ENCODE peak calls at places on chromosomes 2 and 18, in four cellular contexts. W is WERI-Rb-1, O is fibroblast of the aortic adventitia, H is HFF-Myc. X is an unnamed sample.
A peak's percentile ranks its signal among the peaks of the same experiment; 100 is the strongest.

GRCh38 chr2:105875241-105875640 is 130.5 kb downstream of the NCK2 start:
- DNase-seq in W (no peak), O (no peak), H (no peak), X (no peak)

GRCh38 chr2:183950673-183951072 is 647.7 kb upstream of the ZNF804A start:
- DNase-seq in W (no peak), O (no peak), H (no peak), X (no peak)

GRCh38 chr2:188475945-188476344 is 184.3 kb downstream of the GULP1 start:
- DNase-seq in W (no peak), O (peak; percentile 7), H (peak; percentile 61), X (no peak)

GRCh38 chr18:35478520-35479435 is 19.0 kb downstream of the INO80C start:
- DNase-seq in W (no peak), O (peak; percentile 59), H (no peak), X (no peak)

GRCh38 chr2:180983468-180984388 is 3.3 kb downstream of the UBE2E3 start:
- DNase-seq in W (peak; percentile 32), O (peak; percentile 70), H (peak; percentile 50), X (peak; percentile 42)

GRCh38 chr2:31335921-31336570 is 78.5 kb downstream of the XDH start:
- DNase-seq in W (no peak), O (peak; percentile 89), H (peak; percentile 24), X (no peak)

GRCh38 chr2:99085400-99085799 is 56.1 kb upstream of the C2orf15 start:
- DNase-seq in W (no peak), O (no peak), H (no peak), X (peak; percentile 11)

GRCh38 chr2:209331291-209331844 is 92.5 kb upstream of the MAP2 start:
- DNase-seq in W (peak; percentile 17), O (peak; percentile 77), H (peak; percentile 1), X (peak; percentile 57)

GRCh38 chr2:191264647-191265079 is 19.5 kb downstream of the MYO1B start:
- DNase-seq in W (no peak), O (peak; percentile 88), H (no peak), X (no peak)

GRCh38 chr2:24201496-24201895 is 26.6 kb downstream of the FAM228A start:
- DNase-seq in W (no peak), O (peak; percentile 10), H (no peak), X (no peak)

GRCh38 chr2:230899287-230899686 is 25.8 kb downstream of the GPR55 start:
- DNase-seq in W (no peak), O (no peak), H (no peak), X (no peak)

GRCh38 chr2:112692496-112692911 is 28.3 kb upstream of the NT5DC4 start:
- DNase-seq in W (no peak), O (peak; percentile 87), H (peak; percentile 96), X (peak; percentile 73)

GRCh38 chr2:229686122-229686919 is 28.0 kb downstream of the DNER start:
- DNase-seq in W (no peak), O (no peak), H (peak; percentile 11), X (no peak)

GRCh38 chr18:8745355-8746014 is 40.1 kb downstream of the MTCL1 start:
- DNase-seq in W (no peak), O (no peak), H (no peak), X (no peak)

GRCh38 chr2:152385718-152386117 is 50.7 kb downstream of the FMNL2 start:
- DNase-seq in W (peak; percentile 9), O (no peak), H (no peak), X (no peak)

GRCh38 chr2:96788393-96789244 is 27.4 kb upstream of the CNNM3 start:
- DNase-seq in W (peak; percentile 94), O (peak; percentile 47), H (no peak), X (no peak)

GRCh38 chr2:104965900-104966299 is 72.0 kb upstream of the MRPS9 start:
- DNase-seq in W (no peak), O (no peak), H (no peak), X (peak; percentile 13)

GRCh38 chr2:113178891-113179290 is 5.1 kb downstream of the PSD4 start:
- DNase-seq in W (no peak), O (no peak), H (no peak), X (no peak)

GRCh38 chr2:141728886-141729285 is 401.9 kb downstream of the LRP1B start:
- DNase-seq in W (peak; percentile 73), O (no peak), H (no peak), X (no peak)

GRCh38 chr2:158487419-158487818 is 30.7 kb downstream of the PKP4 start:
- DNase-seq in W (no peak), O (peak; percentile 86), H (no peak), X (no peak)

GRCh38 chr2:101446869-101447268 is 28.0 kb downstream of the RFX8 start:
- DNase-seq in W (no peak), O (peak; percentile 72), H (peak; percentile 37), X (no peak)

GRCh38 chr2:227906991-227907390 is 35.6 kb downstream of the DAW1 start:
- DNase-seq in W (no peak), O (no peak), H (no peak), X (no peak)

GRCh38 chr2:736939-737338 is 59.7 kb upstream of the TMEM18 start:
- DNase-seq in W (no peak), O (no peak), H (no peak), X (no peak)

GRCh38 chr18:58803978-58804377 is 60.7 kb upstream of the ZNF532 start:
- DNase-seq in W (no peak), O (no peak), H (no peak), X (no peak)

GRCh38 chr18:55405655-55406373 is 182.2 kb downstream of the TCF4 start:
- DNase-seq in W (no peak), O (peak; percentile 96), H (peak; percentile 91), X (no peak)

GRCh38 chr2:29009711-29010677 is 28.9 kb downstream of the TOGARAM2 start:
- DNase-seq in W (peak; percentile 47), O (no peak), H (no peak), X (no peak)

GRCh38 chr18:58599106-58599505 is 29.8 kb downstream of the ALPK2 start:
- DNase-seq in W (no peak), O (no peak), H (no peak), X (no peak)

GRCh38 chr2:21633531-21634310 is 510.0 kb downstream of the TDRD15 start:
- DNase-seq in W (no peak), O (no peak), H (no peak), X (no peak)

GRCh38 chr2:196201229-196201998 is 30.0 kb upstream of the STK17B start:
- DNase-seq in W (no peak), O (peak; percentile 25), H (no peak), X (no peak)

GRCh38 chr2:235514627-235515363 is 21.0 kb downstream of the AGAP1 start:
- DNase-seq in W (peak; percentile 38), O (no peak), H (no peak), X (no peak)

GRCh38 chr2:206239157-206239556 is 35.3 kb upstream of the ZDBF2 start:
- DNase-seq in W (no peak), O (no peak), H (no peak), X (no peak)

GRCh38 chr2:85435986-85436835 is 17.7 kb downstream of the SH2D6 start:
- DNase-seq in W (peak; percentile 60), O (no peak), H (no peak), X (no peak)

GRCh38 chr2:85438291-85439110 is 20.0 kb downstream of the SH2D6 start:
- DNase-seq in W (peak; percentile 91), O (no peak), H (no peak), X (no peak)

GRCh38 chr2:85435220-85435958 is 16.9 kb downstream of the SH2D6 start:
- DNase-seq in W (no peak), O (no peak), H (no peak), X (no peak)

GRCh38 chr2:85437488-85438290 is 19.2 kb downstream of the SH2D6 start:
- DNase-seq in W (peak; percentile 86), O (peak; percentile 82), H (no peak), X (no peak)

GRCh38 chr2:85436836-85437487 is 18.4 kb downstream of the SH2D6 start:
- DNase-seq in W (no peak), O (no peak), H (no peak), X (no peak)
- H3K4me3 ChIP-seq in W (peak overlapping the region; percentile 18), O (no peak overlapping the region), H (no peak overlapping the region), X (peak overlapping the region; percentile 12)

DNA sequence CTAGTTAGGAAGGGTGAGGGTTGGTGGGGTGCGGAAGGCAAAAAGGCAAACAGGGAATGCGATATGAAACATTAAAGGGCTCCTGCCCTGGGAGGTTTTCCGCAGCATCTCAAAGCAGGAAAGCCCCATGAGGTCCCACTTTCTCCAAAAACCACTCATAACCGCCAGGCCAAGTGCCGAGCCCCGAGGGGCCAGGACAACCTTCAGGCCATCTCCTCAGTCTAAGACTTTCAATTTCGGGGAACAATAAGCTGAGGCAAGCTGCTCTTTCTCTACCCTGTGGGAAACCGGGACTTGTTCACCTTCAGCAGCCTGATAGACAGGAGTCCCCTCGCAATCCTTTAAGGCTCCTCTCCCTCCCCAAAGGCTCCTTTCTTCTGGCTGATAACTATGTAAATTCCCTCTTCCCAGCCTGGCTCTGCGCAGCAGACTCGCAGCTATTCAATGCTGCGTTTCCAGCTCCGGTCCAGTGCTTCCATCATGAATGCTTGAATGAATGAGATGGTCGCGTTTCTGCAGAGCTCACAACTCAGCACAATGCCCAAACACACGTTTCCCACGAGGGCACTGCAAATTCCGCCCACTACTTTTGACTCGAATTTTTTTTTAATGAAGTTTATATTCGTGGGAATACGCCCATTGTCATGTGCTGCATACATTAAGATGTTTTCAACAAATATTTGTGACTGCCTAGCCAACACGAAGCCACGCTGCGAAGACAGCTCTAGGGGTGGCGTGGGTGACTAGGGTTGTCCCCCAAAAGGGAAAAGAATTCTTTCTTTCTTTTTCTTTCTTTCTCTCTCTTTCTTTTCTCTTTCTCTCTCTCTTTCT is 1.4 kb downstream of the LAMA1 start:
- DNase-seq in W (no peak), O (peak; percentile 3), H (no peak), X (peak; percentile 35)
- H3K4me3 ChIP-seq in W (peak overlapping the region; percentile 65), O (peak overlapping the region; percentile 44), H (peak overlapping the region; percentile 38), X (peak overlapping the region; percentile 71)

DNA sequence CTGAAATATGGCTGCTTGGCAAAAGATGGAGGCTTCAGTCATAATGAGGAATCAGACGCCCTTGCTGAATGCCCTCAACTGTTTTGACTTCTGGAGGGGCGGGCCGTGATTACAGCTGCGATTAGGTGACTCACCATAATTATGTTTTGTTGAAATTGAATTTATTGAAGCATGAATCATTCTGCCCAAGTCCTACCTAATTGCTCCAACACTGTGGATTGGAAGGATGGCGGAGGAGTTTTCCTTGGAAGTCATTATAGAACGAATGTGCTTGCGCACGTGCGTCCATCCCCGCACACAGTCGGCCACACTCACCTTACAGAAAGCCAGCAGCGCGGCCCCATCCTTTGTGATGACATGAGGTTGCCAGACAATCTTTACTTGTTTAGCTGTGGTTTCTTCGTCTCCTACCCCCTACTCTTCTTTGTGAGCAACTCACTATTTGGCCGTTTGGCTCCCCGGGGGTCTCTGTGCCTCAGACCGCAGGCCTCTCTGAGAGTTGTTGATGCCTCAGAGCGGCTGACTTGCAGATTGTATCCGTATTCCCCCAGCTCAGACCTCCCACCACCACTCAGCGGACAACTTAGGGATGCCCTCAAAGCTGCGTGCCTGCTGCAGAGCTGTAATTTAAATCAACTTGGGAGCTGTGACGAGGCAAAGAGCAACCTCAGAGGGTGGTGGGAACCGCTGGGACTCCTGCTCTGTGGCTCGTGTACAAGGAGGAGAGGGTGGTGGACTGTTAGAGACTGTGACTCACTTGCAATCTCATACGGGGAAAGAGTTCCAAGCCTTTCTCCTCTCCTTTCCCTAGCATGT is 513.4 kb downstream of the TNS1 start:
- DNase-seq in W (no peak), O (no peak), H (no peak), X (no peak)
- H3K4me3 ChIP-seq in W (no peak overlapping the region), O (no peak overlapping the region), H (no peak overlapping the region), X (no peak overlapping the region)

GRCh38 chr18:63971320-63972071 is 1.6 kb downstream of the SERPINB8 start:
- DNase-seq in W (no peak), O (no peak), H (no peak), X (no peak)
- H3K4me3 ChIP-seq in W (no peak overlapping the region), O (peak overlapping the region; percentile 87), H (peak overlapping the region; percentile 69), X (peak overlapping the region; percentile 70)

X was measured in NT2/D1.